ENCODE peak calls at places on chromosomes 7 and 10, in five cellular contexts. P, K, B, D and T are unnamed samples.

GRCh38 chr10:46549171-46550075 is 7.0 kb downstream of the GPRIN2 start:
- DNase-seq in P (peak), K (peak), B (peak), D (peak), T (peak)

GRCh38 chr7:129690701-129691100 is 79.2 kb downstream of the NRF1 start:
- DNase-seq in B (no peak), K (no peak), D (no peak), P (no peak), T (no peak)

GRCh38 chr10:127013696-127014095 is 108.5 kb downstream of the DOCK1 start:
- DNase-seq in K (no peak), P (no peak), D (peak), B (no peak), T (no peak)

GRCh38 chr7:27192546-27193334 is 7.2 kb downstream of the HOXA13 start:
- DNase-seq in B (peak), K (no peak), D (no peak), P (peak), T (peak)

GRCh38 chr10:55146032-55146431 is 345.0 kb upstream of the PCDH15 start:
- DNase-seq in K (no peak), P (no peak), D (no peak), B (no peak), T (no peak)

GRCh38 chr10:35421553-35422178 is 85.4 kb downstream of the CCNY start:
- DNase-seq in D (no peak), K (no peak), B (no peak), P (no peak), T (no peak)

GRCh38 chr7:14507617-14508016 is 394.9 kb downstream of the DGKB start:
- DNase-seq in P (peak), D (peak), B (no peak), K (no peak), T (peak)

GRCh38 chr7:157542669-157543021 is 205.8 kb downstream of the DNAJB6 start:
- DNase-seq in B (no peak), D (no peak), K (peak), P (no peak), T (no peak)

GRCh38 chr7:137093198-137093597 is 224.7 kb downstream of the CHRM2 start:
- DNase-seq in D (no peak), B (no peak), K (no peak), P (no peak), T (no peak)

GRCh38 chr7:3197567-3198212 is 103.4 kb upstream of the SDK1 start:
- DNase-seq in K (no peak), P (no peak), D (no peak), B (no peak), T (no peak)

GRCh38 chr7:135709508-135709907 is 18.5 kb downstream of the SLC13A4 start:
- DNase-seq in P (no peak), K (no peak), B (no peak), D (no peak), T (no peak)

GRCh38 chr10:114271014-114271778 is 32.1 kb downstream of the VWA2 start:
- DNase-seq in P (peak), K (no peak), D (peak), B (peak), T (peak)

GRCh38 chr10:122475581-122475980 is 14.2 kb downstream of the HTRA1 start:
- DNase-seq in P (no peak), B (no peak), K (no peak), D (no peak), T (no peak)

GRCh38 chr10:12566161-12567115 is 217.1 kb downstream of the CAMK1D start:
- DNase-seq in K (no peak), D (peak), P (no peak), B (no peak), T (no peak)

GRCh38 chr7:98997836-98998235 is 119.5 kb downstream of the TRRAP start:
- DNase-seq in B (no peak), K (no peak), P (no peak), D (no peak), T (no peak)

GRCh38 chr10:92464364-92464763 is 109.5 kb downstream of the IDE start:
- DNase-seq in D (no peak), K (no peak), P (no peak), B (no peak), T (no peak)

GRCh38 chr7:140263277-140263676 is 86.5 kb upstream of the KDM7A start:
- DNase-seq in D (no peak), B (no peak), K (no peak), P (no peak), T (no peak)

GRCh38 chr7:108007280-108007679 is 4.3 kb upstream of the LAMB1 start:
- DNase-seq in P (no peak), B (no peak), D (no peak), K (no peak), T (no peak)

GRCh38 chr10:13890233-13890616 is 303.5 kb downstream of the PRPF18 start:
- DNase-seq in K (no peak), P (no peak), D (no peak), B (no peak), T (no peak)

GRCh38 chr10:59991117-59991516 is 84.8 kb upstream of the CCDC6 start:
- DNase-seq in K (no peak), P (no peak), B (no peak), D (no peak), T (no peak)

GRCh38 chr10:84204610-84205009 is 10.3 kb downstream of the CDHR1 start:
- DNase-seq in B (no peak), K (no peak), D (no peak), P (no peak), T (no peak)

GRCh38 chr7:80294321-80294720 is 159.7 kb downstream of the GNAI1 start:
- DNase-seq in K (no peak), D (no peak), B (no peak), P (no peak), T (no peak)

GRCh38 chr10:57362811-57363210 is 904.9 kb downstream of the IPMK start:
- DNase-seq in K (no peak), B (no peak), D (no peak), P (no peak), T (no peak)

GRCh38 chr7:155916926-155917655 is 104.8 kb upstream of the SHH start:
- DNase-seq in B (no peak), P (no peak), K (no peak), D (no peak), T (peak)

GRCh38 chr7:47556511-47557180 is 25.3 kb downstream of the TNS3 start:
- DNase-seq in K (no peak), P (no peak), B (no peak), D (no peak), T (no peak)

GRCh38 chr10:4941540-4942330 is 21.5 kb upstream of the AKR1C1 start:
- DNase-seq in B (no peak), K (no peak), D (peak), P (peak), T (no peak)

GRCh38 chr10:17599089-17599488 is 18.1 kb downstream of the HACD1 start:
- DNase-seq in P (no peak), K (no peak), D (peak), B (no peak), T (no peak)

GRCh38 chr10:89207801-89208551 is 859 bp upstream of the CH25H start:
- DNase-seq in B (peak), D (peak), K (peak), P (peak), T (peak)

GRCh38 chr10:79111427-79111826 is 42.7 kb downstream of the ZMIZ1 start:
- DNase-seq in P (peak), B (no peak), K (no peak), D (peak), T (no peak)

GRCh38 chr7:136857573-136857972 is 10.9 kb upstream of the CHRM2 start:
- DNase-seq in P (no peak), B (no peak), K (no peak), D (no peak), T (no peak)

GRCh38 chr7:82443044-82443800 is at the start of gene CACNA2D1:
- DNase-seq in B (peak), D (peak), P (peak), K (no peak), T (peak)

GRCh38 chr7:121259826-121260225 is 69.0 kb upstream of the WNT16 start:
- DNase-seq in P (no peak), D (no peak), B (no peak), K (no peak), T (no peak)

GRCh38 chr7:52504546-52504945 is 530.9 kb upstream of the POM121L12 start:
- DNase-seq in D (no peak), K (no peak), B (no peak), P (no peak), T (no peak)

GRCh38 chr7:142110638-142111037 is 880 bp upstream of the MGAM2 start:
- DNase-seq in K (no peak), P (no peak), D (no peak), B (no peak), T (no peak)

GRCh38 chr10:3806603-3807002 is 21.6 kb upstream of the KLF6 start:
- DNase-seq in K (peak), D (peak), B (no peak), P (no peak), T (no peak)

GRCh38 chr10:6162589-6163356 is 40.0 kb upstream of the PFKFB3 start:
- DNase-seq in B (no peak), K (no peak), D (peak), P (peak), T (no peak)

GRCh38 chr7:140656548-140657515 is 15.9 kb upstream of the ADCK2 start:
- DNase-seq in D (peak), B (peak), P (peak), K (peak), T (peak)

GRCh38 chr7:36048141-36048901 is 104.7 kb upstream of the EEPD1 start:
- DNase-seq in D (peak), P (no peak), B (no peak), K (no peak), T (peak)

GRCh38 chr7:100166966-100167911 is 1.2 kb downstream of the GAL3ST4 start:
- DNase-seq in K (no peak), P (no peak), B (peak), D (no peak), T (no peak)
- H3K4me3 ChIP-seq in K (peak), P (peak), B (peak), D (no peak), T (peak)

GRCh38 chr10:132396495-132397035 is 435 bp upstream of the PWWP2B start:
- DNase-seq in P (peak), D (peak), K (peak), B (peak), T (peak)
- H3K4me3 ChIP-seq in P (peak), D (no peak), K (peak), B (peak), T (peak)

GRCh38 chr10:61451357-61451756 is 1.8 kb downstream of the TMEM26 start:
- DNase-seq in P (no peak), B (no peak), K (no peak), D (no peak), T (no peak)

GRCh38 chr10:61454541-61454940 is 1.4 kb upstream of the TMEM26 start:
- DNase-seq in P (no peak), B (no peak), D (no peak), K (no peak), T (no peak)

GRCh38 chr10:61452655-61453641 is at the start of gene TMEM26:
- DNase-seq in K (peak), P (peak), B (no peak), D (peak), T (peak)

GRCh38 chr10:61456095-61456789 is 3.1 kb upstream of the TMEM26 start:
- DNase-seq in D (peak), P (peak), K (no peak), B (no peak), T (no peak)

GRCh38 chr10:61452229-61452651 is 941 bp downstream of the TMEM26 start:
- DNase-seq in P (no peak), K (no peak), B (no peak), D (peak), T (peak)
- H3K4me3 ChIP-seq in P (peak), K (peak), B (peak), D (no peak), T (peak)

GRCh38 chr7:44394112-44394447 is 68.7 kb upstream of the CAMK2B start:
- DNase-seq in K (no peak), D (no peak), B (no peak), P (no peak), T (no peak)
- H3K4me3 ChIP-seq in K (no peak), D (no peak), B (no peak), P (no peak), T (no peak)

DNA sequence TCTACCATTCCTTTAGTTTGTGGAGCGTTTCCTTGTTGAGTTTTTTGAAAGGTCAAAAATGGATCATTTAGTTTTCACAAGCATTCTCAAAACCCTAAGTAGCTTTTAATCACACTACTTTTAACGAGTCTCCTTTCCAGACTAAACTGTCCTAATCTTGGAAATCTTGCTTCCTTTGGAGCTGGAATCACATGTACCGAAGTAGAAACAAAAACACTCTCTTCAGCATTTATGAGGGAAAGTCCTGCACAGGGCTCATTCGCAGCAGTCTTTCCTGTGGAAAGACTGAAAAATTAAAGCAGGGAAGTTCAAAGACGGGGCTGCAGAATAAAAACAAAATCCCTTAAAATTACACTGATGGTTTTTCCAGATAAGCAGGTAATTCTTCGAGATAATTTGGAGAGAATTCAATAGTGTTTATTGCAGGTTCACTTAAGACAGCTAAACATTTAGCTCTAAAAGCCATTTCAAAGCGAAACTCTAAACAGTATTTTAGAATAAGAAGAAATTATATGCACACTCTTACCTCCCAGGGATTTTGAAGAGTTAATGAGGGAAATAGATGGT is 111.5 kb upstream of the LYZL1 start:
- DNase-seq in P (no peak), K (no peak), B (no peak), D (no peak), T (no peak)
- H3K4me3 ChIP-seq in P (no peak), K (no peak), B (no peak), D (no peak), T (no peak)

GRCh38 chr7:6578114-6579084 is 1.1 kb downstream of the ZDHHC4 start:
- DNase-seq in P (no peak), K (no peak), D (no peak), B (no peak), T (no peak)

GRCh38 chr7:6575246-6576023 is 1.8 kb upstream of the ZDHHC4 start:
- DNase-seq in B (no peak), K (no peak), P (no peak), D (no peak), T (no peak)

GRCh38 chr7:6579446-6579845 is 2.2 kb downstream of the ZDHHC4 start:
- DNase-seq in K (no peak), B (no peak), P (no peak), D (no peak), T (no peak)

GRCh38 chr7:6577369-6578113 is at the start of gene ZDHHC4:
- DNase-seq in D (peak), K (peak), B (peak), P (peak), T (peak)

GRCh38 chr7:6576024-6576866 is 1.0 kb upstream of the ZDHHC4 start:
- DNase-seq in P (no peak), B (no peak), D (no peak), K (no peak), T (no peak)
- H3K4me3 ChIP-seq in P (peak), B (peak), D (no peak), K (peak), T (no peak)

GRCh38 chr7:11191574-11192220 is 218.0 kb downstream of the PHF14 start:
- DNase-seq in B (no peak), P (no peak), D (no peak), K (no peak), T (no peak)

GRCh38 chr7:11193888-11194287 is 220.2 kb downstream of the PHF14 start:
- DNase-seq in P (no peak), D (no peak), K (no peak), B (no peak), T (no peak)

GRCh38 chr7:11194492-11194891 is 220.8 kb downstream of the PHF14 start:
- DNase-seq in K (no peak), D (no peak), B (no peak), P (no peak), T (no peak)

GRCh38 chr7:11192506-11192905 is 218.8 kb downstream of the PHF14 start:
- DNase-seq in K (no peak), P (no peak), D (no peak), B (no peak), T (no peak)

GRCh38 chr7:11193131-11193867 is 219.6 kb downstream of the PHF14 start:
- DNase-seq in K (peak), D (peak), B (peak), P (no peak), T (peak)
- H3K4me3 ChIP-seq in K (peak), D (no peak), B (peak), P (no peak), T (peak)

DNA sequence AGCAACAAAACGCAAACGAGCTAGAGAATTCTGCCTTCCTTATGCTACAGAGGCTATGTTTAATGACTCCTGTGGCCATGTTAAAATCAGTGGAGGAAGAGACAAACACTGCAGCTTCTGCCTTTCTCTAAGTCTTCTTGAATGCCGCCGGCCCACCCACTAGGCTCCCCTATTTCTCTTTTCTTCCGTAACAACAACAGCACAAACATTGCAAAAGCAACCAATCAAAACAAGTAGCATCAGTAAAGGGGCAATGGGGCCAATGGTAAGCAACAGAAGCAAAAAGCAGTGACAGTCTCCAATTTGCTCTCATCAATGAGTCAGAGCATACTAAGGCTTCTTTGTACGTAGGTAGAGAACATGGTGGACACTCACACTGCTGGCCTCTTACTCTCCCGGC is 26.8 kb downstream of the DNAJC1 start:
- DNase-seq in P (no peak), K (no peak), B (no peak), D (no peak), T (no peak)
- H3K4me3 ChIP-seq in P (no peak), K (no peak), B (no peak), D (no peak), T (no peak)

GRCh38 chr10:119111968-119112515 is 8.1 kb downstream of the DENND10 start:
- DNase-seq in B (no peak), D (no peak), P (no peak), K (no peak), T (no peak)

GRCh38 chr10:119116326-119116951 is 12.5 kb downstream of the DENND10 start:
- DNase-seq in B (no peak), P (no peak), K (no peak), D (no peak), T (no peak)

GRCh38 chr10:119118231-119118630 is 14.3 kb downstream of the DENND10 start:
- DNase-seq in K (no peak), P (no peak), D (no peak), B (no peak), T (no peak)

GRCh38 chr10:119115921-119116320 is 12.0 kb downstream of the DENND10 start:
- DNase-seq in K (no peak), B (no peak), D (no peak), P (no peak), T (no peak)

GRCh38 chr10:119113805-119114732 is 10.2 kb downstream of the DENND10 start:
- DNase-seq in K (no peak), D (no peak), P (no peak), B (no peak), T (no peak)
- H3K4me3 ChIP-seq in K (no peak), D (no peak), P (no peak), B (no peak), T (no peak)

GRCh38 chr7:128201067-128201689 is 39.9 kb upstream of the LEP start:
- DNase-seq in D (peak), P (no peak), K (no peak), B (no peak), T (no peak)
- H3K4me3 ChIP-seq in D (no peak), P (peak), K (no peak), B (no peak), T (no peak)